ENCODE peak calls at places on chromosomes 13 and 19, in four cellular contexts. K is GM12865, V is heart right ventricle, J is endothelial cell of umbilical vein. D is an unnamed sample.

GRCh38 chr13:67353031-67353430 is 122.9 kb upstream of the PCDH9 start:
- DNase-seq in V (no peak), K (no peak), J (no peak), D (no peak)

GRCh38 chr13:32048816-32049215 is 17.2 kb downstream of the FRY start:
- DNase-seq in J (peak; percentile 11), K (no peak), V (no peak), D (no peak)

GRCh38 chr19:15448014-15448777 is 1.6 kb downstream of the WIZ start:
- DNase-seq in K (no peak), J (no peak), V (no peak), D (no peak)

GRCh38 chr19:43624933-43625332 is 5.5 kb upstream of the ZNF428 start:
- DNase-seq in K (peak; percentile 82), V (peak; percentile 21), J (no peak), D (no peak)

GRCh38 chr19:52742516-52742915 is 7.7 kb upstream of the ZNF611 start:
- DNase-seq in V (no peak), K (no peak), J (no peak), D (no peak)

GRCh38 chr13:107590556-107590955 is 624.8 kb downstream of the LIG4 start:
- DNase-seq in K (no peak), V (no peak), J (no peak), D (no peak)

GRCh38 chr13:25783480-25784081 is 268.2 kb downstream of the SHISA2 start:
- DNase-seq in J (no peak), V (no peak), K (no peak), D (no peak)

GRCh38 chr13:48043789-48044503 is 6.4 kb downstream of the NUDT15 start:
- DNase-seq in J (peak; percentile 67), K (peak; percentile 16), V (no peak), D (no peak)

GRCh38 chr13:102914629-102914935 is 68.8 kb downstream of the ERCC5 start:
- DNase-seq in V (no peak), K (no peak), J (no peak), D (no peak)

GRCh38 chr13:32142956-32143375 is 111.4 kb downstream of the FRY start:
- DNase-seq in V (no peak), K (no peak), J (peak; percentile 95), D (no peak)

GRCh38 chr19:35727053-35727955 is 9.5 kb downstream of the KMT2B start:
- DNase-seq in J (no peak), V (no peak), K (no peak), D (no peak)

GRCh38 chr19:30924670-30925069 is 424.6 kb downstream of the TSHZ3 start:
- DNase-seq in K (no peak), J (no peak), V (no peak), D (no peak)

GRCh38 chr13:40490086-40490723 is 176.2 kb downstream of the FOXO1 start:
- DNase-seq in V (no peak), K (no peak), J (no peak), D (peak; percentile 70)

GRCh38 chr13:95154441-95154886 is 146.8 kb downstream of the ABCC4 start:
- DNase-seq in J (no peak), K (no peak), V (no peak), D (no peak)

GRCh38 chr19:13152356-13152853 is 2.2 kb downstream of the IER2 start:
- DNase-seq in J (no peak), K (no peak), V (no peak), D (no peak)

GRCh38 chr13:106561551-106562170 is 6.3 kb downstream of the ARGLU1 start:
- DNase-seq in K (peak; percentile 74), V (peak; percentile 52), J (peak; percentile 45), D (no peak)

GRCh38 chr19:4916292-4917082 is 7.2 kb downstream of the UHRF1 start:
- DNase-seq in K (peak; percentile 55), V (no peak), J (peak; percentile 19), D (no peak)

GRCh38 chr13:107822006-107822405 is 393.3 kb downstream of the LIG4 start:
- DNase-seq in K (no peak), V (no peak), J (peak; percentile 58), D (no peak)

GRCh38 chr13:41613984-41614581 is 156.7 kb downstream of the RGCC start:
- DNase-seq in V (peak; percentile 77), K (no peak), J (peak; percentile 98), D (no peak)

GRCh38 chr13:102452831-102453230 is 51.0 kb upstream of the FGF14 start:
- DNase-seq in V (no peak), J (no peak), K (no peak), D (no peak)

GRCh38 chr13:36915106-36915505 is 4.9 kb downstream of the SMAD9 start:
- DNase-seq in V (no peak), J (no peak), K (no peak), D (no peak)

GRCh38 chr19:50147462-50148423 is 15.3 kb downstream of the IZUMO2 start:
- DNase-seq in V (peak; percentile 91), J (peak; percentile 92), K (peak; percentile 77), D (peak; percentile 90)

GRCh38 chr19:18967358-18968146 is 26.5 kb upstream of the HOMER3 start:
- DNase-seq in J (peak; percentile 71), V (peak; percentile 65), K (no peak), D (no peak)

GRCh38 chr19:34253711-34254551 is 423 bp upstream of the GARRE1 start:
- DNase-seq in J (peak; percentile 60), V (peak; percentile 90), K (peak; percentile 39), D (peak; percentile 83)

GRCh38 chr19:8631425-8631819 is 989 bp downstream of the NFILZ start:
- DNase-seq in K (no peak), J (no peak), V (no peak), D (no peak)

GRCh38 chr19:326851-327250 is 17.7 kb downstream of the MIER2 start:
- DNase-seq in V (no peak), J (no peak), K (no peak), D (no peak)

GRCh38 chr19:11337080-11337479 is 2.4 kb downstream of the RAB3D start:
- DNase-seq in V (no peak), K (no peak), J (no peak), D (no peak)

GRCh38 chr13:65932587-65933239 is 1297.4 kb downstream of the PCDH9 start:
- DNase-seq in K (no peak), V (no peak), J (no peak), D (no peak)

GRCh38 chr19:38030681-38031422 is 123.8 kb downstream of the SIPA1L3 start:
- DNase-seq in K (no peak), J (no peak), V (no peak), D (no peak)

GRCh38 chr19:6161271-6161850 is 25.9 kb downstream of the ACSBG2 start:
- DNase-seq in V (peak; percentile 63), K (peak; percentile 83), J (peak; percentile 7), D (peak; percentile 69)

GRCh38 chr13:99075268-99076191 is 97.7 kb upstream of the DOCK9 start:
- DNase-seq in V (no peak), J (no peak), K (peak; percentile 41), D (peak; percentile 16)

GRCh38 chr13:100440756-100441421 is 147.7 kb downstream of the GGACT start:
- DNase-seq in V (no peak), J (peak; percentile 63), K (no peak), D (no peak)

GRCh38 chr19:15136234-15136954 is 29.2 kb downstream of the SYDE1 start:
- DNase-seq in J (no peak), K (no peak), V (no peak), D (no peak)

GRCh38 chr13:64684685-64685431 is 2545.3 kb downstream of the PCDH9 start:
- DNase-seq in J (no peak), V (no peak), K (no peak), D (no peak)

GRCh38 chr19:28560786-28561185 is 652.2 kb downstream of the UQCRFS1 start:
- DNase-seq in J (no peak), V (no peak), K (no peak), D (no peak)
- TF ChIP-seq CTCF in J (no peak), V (no peak), K (no peak), D (no peak)

GRCh38 chr19:3041756-3042517 is 12.9 kb upstream of the TLE2 start:
- DNase-seq in K (no peak), V (no peak), J (no peak), D (no peak)
- H3K4me3 ChIP-seq in K (no peak overlapping the region), V (peak overlapping the region; percentile 26), J (no peak overlapping the region), D (peak overlapping the region; percentile 30)

DNA sequence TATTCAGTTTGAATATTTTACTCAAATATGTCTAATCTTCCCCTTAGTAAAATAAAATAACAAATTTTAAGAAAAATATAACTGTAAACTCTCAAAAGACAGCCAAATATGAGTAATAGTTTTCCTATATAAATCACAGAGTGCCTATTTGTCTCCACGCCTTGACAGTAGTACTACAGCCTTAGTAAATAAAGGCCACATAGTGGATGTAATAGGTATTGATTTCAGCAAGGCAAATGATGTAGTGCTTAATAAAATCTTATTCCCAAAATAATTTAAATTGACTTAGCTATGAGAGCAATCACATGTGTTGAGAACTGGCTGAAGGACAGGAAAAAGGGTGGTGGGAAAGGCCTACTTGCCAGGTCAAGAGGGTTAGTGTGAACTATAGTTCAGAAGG is 747.2 kb downstream of the OLFM4 start:
- DNase-seq in J (no peak), V (no peak), K (no peak), D (no peak)
- TF ChIP-seq CTCF in J (no peak), V (no peak), K (no peak), D (no peak)

DNA sequence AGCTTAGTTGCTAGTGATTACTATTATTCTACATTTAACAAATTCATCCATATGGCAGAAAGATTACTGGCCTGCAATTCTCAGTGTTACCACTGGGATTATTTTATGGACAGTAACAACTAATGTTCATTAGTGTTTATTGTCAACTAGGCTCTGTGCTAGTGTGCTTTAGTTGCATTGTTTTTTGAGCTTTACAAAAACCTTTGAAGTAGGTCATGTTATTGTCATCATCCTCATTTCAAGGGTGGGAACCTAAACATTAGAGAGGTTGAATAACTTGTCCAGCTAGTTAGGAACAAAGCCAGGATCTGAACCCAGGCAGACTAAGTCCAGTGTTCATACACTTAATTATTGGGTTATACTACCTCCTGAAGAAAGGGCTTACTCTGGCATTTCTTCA is 27.8 kb upstream of the TDRD3 start:
- DNase-seq in V (no peak), K (no peak), J (no peak), D (no peak)
- H3K4me3 ChIP-seq in V (no peak overlapping the region), K (no peak overlapping the region), J (no peak overlapping the region), D (no peak overlapping the region)

GRCh38 chr13:53310786-53311185 is 282.2 kb downstream of the OLFM4 start:
- DNase-seq in J (no peak), V (no peak), K (no peak), D (no peak)

DNA sequence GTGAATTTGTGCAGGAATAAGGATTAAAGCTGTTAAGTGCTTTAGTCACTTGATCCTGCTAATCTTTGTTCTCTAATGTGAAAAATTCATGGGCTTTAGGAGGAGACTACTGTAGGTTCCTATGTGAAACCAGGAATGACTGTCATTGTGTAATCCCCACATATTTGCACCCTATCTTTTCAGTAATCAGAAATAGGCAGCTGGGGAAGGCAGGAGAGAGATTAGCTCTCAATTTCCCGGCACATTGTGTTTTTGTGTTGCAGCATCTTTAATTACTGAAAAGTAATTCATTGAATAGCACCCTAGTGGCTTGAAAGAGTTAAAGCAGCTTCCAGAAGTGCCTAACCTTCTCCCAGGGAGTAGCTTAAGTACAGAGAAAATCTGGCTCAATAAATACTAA is 282.9 kb downstream of the OLFM4 start:
- DNase-seq in J (no peak), V (no peak), K (no peak), D (no peak)
- TF ChIP-seq CTCF in J (no peak), V (no peak), K (no peak), D (no peak)

D was measured in coronary artery.